ENCODE peak calls at places on chromosomes 6 and 20, in four cellular contexts. U is nephron progenitor cell, G is heart right ventricle, S is fibroblast of pulmonary artery. B is an unnamed sample.
A peak's percentile ranks its signal among the peaks of the same experiment; 100 is the strongest.

GRCh38 chr20:59024111-59024530 is 4.9 kb downstream of the TUBB1 start:
- DNase-seq in U (no peak), G (no peak), S (no peak), B (no peak)

GRCh38 chr20:3560162-3560561 is 89.3 kb downstream of the ATRN start:
- DNase-seq in U (no peak), G (no peak), S (no peak), B (no peak)

GRCh38 chr6:39936857-39937256 is 2.6 kb upstream of the MOCS1 start:
- DNase-seq in U (no peak), G (no peak), S (no peak), B (no peak)

GRCh38 chr6:138555294-138555988 is 56.1 kb upstream of the NHSL1 start:
- DNase-seq in U (no peak), G (no peak), S (no peak), B (no peak)

GRCh38 chr6:142459267-142459666 is 157.5 kb downstream of the ADGRG6 start:
- DNase-seq in U (no peak), G (no peak), S (peak; percentile 14), B (no peak)

GRCh38 chr20:64239449-64240242 is 15.9 kb upstream of the PCMTD2 start:
- DNase-seq in U (no peak), G (no peak), S (no peak), B (no peak)

GRCh38 chr20:20363449-20364015 is 4.4 kb upstream of the INSM1 start:
- DNase-seq in U (peak; percentile 26), G (no peak), S (no peak), B (no peak)

GRCh38 chr6:17115251-17116089 is 13.6 kb downstream of the STMND1 start:
- DNase-seq in U (no peak), G (no peak), S (peak; percentile 94), B (peak; percentile 70)

GRCh38 chr6:48664850-48665249 is 553.9 kb upstream of the PTCHD4 start:
- DNase-seq in U (no peak), G (no peak), S (peak; percentile 1), B (no peak)

GRCh38 chr6:64679411-64679810 is 1027.6 kb downstream of the EYS start:
- DNase-seq in U (no peak), G (no peak), S (peak; percentile 33), B (no peak)

GRCh38 chr20:56516631-56517030 is 7.9 kb upstream of the FAM209A start:
- DNase-seq in U (no peak), G (no peak), S (no peak), B (no peak)

GRCh38 chr6:170111141-170111664 is 179.7 kb downstream of the DLL1 start:
- DNase-seq in U (no peak), G (no peak), S (no peak), B (no peak)

GRCh38 chr20:25280574-25281535 is 33.0 kb downstream of the PYGB start:
- DNase-seq in U (no peak), G (peak; percentile 3), S (no peak), B (no peak)

GRCh38 chr20:45415822-45416637 is at the start of gene PIGT:
- DNase-seq in U (peak; percentile 77), G (peak; percentile 89), S (peak; percentile 81), B (peak; percentile 32)

GRCh38 chr6:7131390-7131789 is 23.6 kb downstream of the RREB1 start:
- DNase-seq in U (no peak), G (no peak), S (no peak), B (no peak)

GRCh38 chr6:34696189-34696738 is 303 bp downstream of the ILRUN start:
- DNase-seq in U (no peak), G (no peak), S (peak; percentile 43), B (no peak)

GRCh38 chr6:15894973-15895858 is 232.4 kb upstream of the DTNBP1 start:
- DNase-seq in U (no peak), G (no peak), S (no peak), B (no peak)

GRCh38 chr20:63427724-63428330 is 44.6 kb downstream of the KCNQ2 start:
- DNase-seq in U (no peak), G (no peak), S (no peak), B (no peak)

GRCh38 chr6:135935951-135936601 is 84.6 kb downstream of the PDE7B start:
- DNase-seq in U (no peak), G (no peak), S (peak; percentile 40), B (peak; percentile 77)

GRCh38 chr20:44309763-44310663 is 989 bp downstream of the FITM2 start:
- DNase-seq in U (no peak), G (peak; percentile 45), S (peak; percentile 74), B (peak; percentile 14)

GRCh38 chr6:139981810-139982550 is 607.5 kb upstream of the CITED2 start:
- DNase-seq in U (peak; percentile 50), G (peak; percentile 40), S (peak; percentile 71), B (no peak)

GRCh38 chr6:30037182-30037788 is 23.8 kb upstream of the POLR1H start:
- DNase-seq in U (no peak), G (no peak), S (peak; percentile 48), B (no peak)

GRCh38 chr20:3670511-3670910 is 7.3 kb upstream of the GFRA4 start:
- DNase-seq in U (peak; percentile 43), G (no peak), S (peak; percentile 31), B (no peak)

GRCh38 chr6:80132942-80133517 is 26.6 kb downstream of the BCKDHB start:
- DNase-seq in U (peak; percentile 10), G (peak; percentile 62), S (peak; percentile 78), B (no peak)

GRCh38 chr6:38640216-38640909 is 634 bp upstream of the BTBD9 start:
- DNase-seq in U (peak; percentile 4), G (no peak), S (no peak), B (no peak)

GRCh38 chr6:168071620-168072019 is 7.4 kb downstream of the FRMD1 start:
- DNase-seq in U (no peak), G (no peak), S (no peak), B (no peak)

GRCh38 chr6:38266921-38267354 is 372.8 kb downstream of the BTBD9 start:
- DNase-seq in U (no peak), G (no peak), S (no peak), B (peak; percentile 20)

GRCh38 chr20:44706371-44707258 is 8.6 kb upstream of the CCN5 start:
- DNase-seq in U (no peak), G (no peak), S (peak; percentile 33), B (no peak)

GRCh38 chr6:39280247-39280731 is 33.9 kb downstream of the KCNK17 start:
- DNase-seq in U (no peak), G (no peak), S (no peak), B (no peak)

GRCh38 chr6:157614026-157614484 is 209.0 kb upstream of the SNX9 start:
- DNase-seq in U (no peak), G (no peak), S (no peak), B (no peak)

GRCh38 chr6:88013554-88013953 is 34.1 kb upstream of the SPACA1 start:
- DNase-seq in U (no peak), G (no peak), S (no peak), B (no peak)

GRCh38 chr6:90399970-90400369 is 103.3 kb upstream of the BACH2 start:
- DNase-seq in U (no peak), G (no peak), S (no peak), B (no peak)

GRCh38 chr6:32971581-32972352 is 3.4 kb downstream of the BRD2 start:
- DNase-seq in U (peak; percentile 99), G (peak; percentile 100), S (peak; percentile 100), B (peak; percentile 100)
- TF ChIP-seq CTCF in U (no peak), G (no peak), S (no peak), B (no peak)

DNA sequence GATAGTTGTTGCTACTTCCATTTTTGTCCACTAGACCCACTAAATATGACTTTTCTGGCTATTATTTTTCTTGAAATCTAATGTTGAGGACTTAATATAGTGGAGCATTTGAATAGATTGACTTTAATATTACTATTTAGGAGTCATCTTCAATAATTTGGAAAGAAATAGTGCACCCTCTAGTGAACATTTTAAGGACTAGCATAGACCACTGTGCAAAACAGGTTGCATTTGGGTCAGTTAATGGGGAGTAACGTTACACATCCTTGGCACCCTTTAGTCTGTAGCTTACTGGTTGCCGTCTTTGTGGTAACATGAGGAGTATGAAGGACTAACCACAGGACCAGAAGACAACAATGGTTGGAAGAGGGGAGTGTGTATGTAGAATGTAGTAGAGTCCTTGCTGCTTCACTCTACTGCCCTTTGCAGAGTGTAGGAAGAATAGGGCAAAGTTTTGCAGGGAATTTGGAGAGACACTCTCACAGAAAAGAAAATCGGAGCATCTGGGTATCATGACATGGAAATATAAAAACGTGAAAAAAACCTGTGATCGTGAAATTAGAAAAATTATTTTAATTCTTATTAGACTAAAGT is 25.2 kb downstream of the RFPL4B start:
- DNase-seq in U (no peak), G (no peak), S (peak; percentile 53), B (peak; percentile 27)
- TF ChIP-seq CTCF in U (peak; percentile 33), G (peak; percentile 60), S (peak; percentile 65), B (peak; percentile 62)

GRCh38 chr6:42963855-42964605 is 3.5 kb downstream of the GNMT start:
- DNase-seq in U (peak; percentile 43), G (no peak), S (peak; percentile 70), B (no peak)
- TF ChIP-seq CTCF in U (no peak), G (no peak), S (peak; percentile 36), B (peak; percentile 17)

GRCh38 chr6:82331031-82331773 is 32.4 kb upstream of the TPBG start:
- DNase-seq in U (no peak), G (no peak), S (peak; percentile 29), B (peak; percentile 22)
- TF ChIP-seq CTCF in U (no peak), G (no peak), S (peak; percentile 31), B (peak; percentile 61)

GRCh38 chr6:622462-622861 is 34.4 kb downstream of the HUS1B start:
- DNase-seq in U (no peak), G (no peak), S (no peak), B (no peak)
- TF ChIP-seq CTCF in U (no peak), G (no peak), S (no peak), B (no peak)

GRCh38 chr20:24164360-24164759 is 175.8 kb upstream of the GGTLC1 start:
- DNase-seq in U (peak; percentile 46), G (no peak), S (peak; percentile 14), B (no peak)
- TF ChIP-seq CTCF in U (peak; percentile 45), G (peak; percentile 48), S (peak; percentile 50), B (peak; percentile 29)

GRCh38 chr6:33665957-33666356 is 44.8 kb downstream of the ITPR3 start:
- DNase-seq in U (no peak), G (no peak), S (no peak), B (no peak)
- TF ChIP-seq CTCF in U (no peak), G (no peak), S (no peak), B (no peak)

GRCh38 chr6:100719883-100720682 is 161.0 kb downstream of the ASCC3 start:
- DNase-seq in U (no peak), G (no peak), S (peak; percentile 69), B (no peak)
- TF ChIP-seq CTCF in U (peak; percentile 50), G (peak; percentile 66), S (peak; percentile 57), B (peak; percentile 48)

GRCh38 chr20:8664778-8665177 is 404.1 kb upstream of the PLCB4 start:
- DNase-seq in U (no peak), G (peak; percentile 8), S (no peak), B (no peak)
- TF ChIP-seq CTCF in U (peak; percentile 26), G (peak; percentile 59), S (no peak), B (no peak)